ENCODE peak calls at places on chromosomes 16 and 17, in four cellular contexts. W is cerebellar nuclear complex, X is lung, M is neural progenitor cell. U is an unnamed sample.

GRCh38 chr17:44061446-44061845 is 5.0 kb downstream of the LSM12 start:
- DNase-seq in M (no peak), W (no peak), X (no peak), U (no peak)

GRCh38 chr17:49439673-49440571 is 25.2 kb upstream of the PHB1 start:
- DNase-seq in W (no peak), M (peak), X (no peak), U (no peak)

GRCh38 chr16:2535644-2536021 is 2.2 kb upstream of the PDPK1 start:
- DNase-seq in M (no peak), W (no peak), X (peak), U (no peak)

GRCh38 chr17:5352681-5353289 is 66.7 kb downstream of the NUP88 start:
- DNase-seq in M (no peak), X (no peak), W (no peak), U (no peak)

GRCh38 chr16:88970539-88971065 is 6.4 kb downstream of the CBFA2T3 start:
- DNase-seq in M (no peak), W (no peak), X (no peak), U (no peak)

GRCh38 chr17:73011016-73011486 is 81.4 kb downstream of the SLC39A11 start:
- DNase-seq in X (no peak), W (no peak), M (no peak), U (no peak)

GRCh38 chr17:83201206-83202001 is 122.0 kb downstream of the METRNL start:
- DNase-seq in W (no peak), M (no peak), X (no peak), U (no peak)

GRCh38 chr16:15034266-15035162 is 21.4 kb downstream of the NTAN1 start:
- DNase-seq in W (no peak), M (no peak), X (no peak), U (no peak)

GRCh38 chr16:10367616-10368188 is 18.2 kb upstream of the ATF7IP2 start:
- DNase-seq in X (no peak), M (no peak), W (no peak), U (no peak)

GRCh38 chr17:9204623-9205329 is 183.5 kb downstream of the NTN1 start:
- DNase-seq in W (no peak), M (no peak), X (no peak), U (no peak)

GRCh38 chr17:20896153-20896649 is 146.6 kb downstream of the USP22 start:
- DNase-seq in X (peak), W (no peak), M (no peak), U (peak)

GRCh38 chr17:35052780-35053179 is 10.7 kb downstream of the RFFL start:
- DNase-seq in W (no peak), X (no peak), M (no peak), U (no peak)

GRCh38 chr16:15404792-15405191 is 9.2 kb downstream of the MPV17L start:
- DNase-seq in W (no peak), M (no peak), X (no peak), U (no peak)

GRCh38 chr16:56883586-56883985 is 18.6 kb downstream of the SLC12A3 start:
- DNase-seq in M (no peak), X (no peak), W (no peak), U (no peak)